ENCODE peak calls at places on chromosomes 11 and 22, in seven cellular contexts. F is AG09319; G is transverse colon; O is CD8-positive, alpha-beta T cell; C is WTC11; U is RWPE1; X is body of pancreas. Z is an unnamed sample.

GRCh38 chr11:15968461-15969130 is 387.8 kb downstream of the SOX6 start:
- DNase-seq in G (no peak), C (no peak), O (no peak), F (no peak), U (no peak), X (no peak), Z (no peak)

GRCh38 chr11:84333196-84333595 is 1047.0 kb upstream of the CCDC90B start:
- DNase-seq in O (no peak), F (no peak), X (no peak), C (no peak), U (no peak), G (no peak), Z (no peak)

GRCh38 chr22:27810566-27810965 is 9.0 kb upstream of the MN1 start:
- DNase-seq in U (no peak), O (no peak), C (no peak), X (peak), F (peak), G (peak), Z (no peak)

GRCh38 chr11:68727783-68728182 is 23.5 kb downstream of the TESMIN start:
- DNase-seq in C (no peak), F (no peak), X (no peak), U (no peak), G (no peak), O (no peak), Z (no peak)

GRCh38 chr22:40178417-40179409 is 988 bp downstream of the TNRC6B start:
- DNase-seq in X (peak), G (peak), F (no peak), U (no peak), C (no peak), O (no peak), Z (peak)

GRCh38 chr22:31144223-31144622 is 3.9 kb upstream of the PLA2G3 start:
- DNase-seq in C (no peak), G (no peak), F (no peak), U (no peak), X (no peak), O (no peak), Z (peak)

GRCh38 chr11:67397536-67397935 is 4.1 kb downstream of the PPP1CA start:
- DNase-seq in U (no peak), O (no peak), F (no peak), G (no peak), X (no peak), C (no peak), Z (no peak)

GRCh38 chr11:94128746-94129504 is at the start of gene PANX1:
- DNase-seq in F (peak), U (peak), G (peak), X (peak), O (peak), C (peak), Z (peak)

GRCh38 chr11:84645988-84646689 is 981.0 kb downstream of the DLG2 start:
- DNase-seq in X (peak), C (no peak), G (peak), F (no peak), O (no peak), U (no peak), Z (no peak)

GRCh38 chr11:111119751-111120150 is 125.8 kb upstream of the POU2AF2 start:
- DNase-seq in G (no peak), X (no peak), U (no peak), F (no peak), O (no peak), C (no peak), Z (no peak)

GRCh38 chr22:32501797-32502290 is 27.2 kb downstream of the FBXO7 start:
- DNase-seq in X (no peak), O (no peak), F (no peak), C (no peak), G (no peak), U (no peak), Z (no peak)

GRCh38 chr22:36155702-36156101 is 4.9 kb downstream of the APOL3 start:
- DNase-seq in U (no peak), G (peak), O (no peak), F (no peak), X (peak), C (no peak), Z (no peak)

GRCh38 chr11:27995082-27995481 is 112.9 kb downstream of the KIF18A start:
- DNase-seq in X (no peak), C (no peak), G (no peak), F (no peak), O (no peak), U (peak), Z (peak)

GRCh38 chr11:112451250-112451649 is 190.6 kb upstream of the PLET1 start:
- DNase-seq in O (no peak), U (no peak), C (no peak), X (no peak), F (no peak), G (no peak), Z (no peak)

GRCh38 chr11:11414996-11415395 is 61.9 kb upstream of the CSNK2A3 start:
- DNase-seq in X (no peak), F (no peak), G (no peak), O (no peak), C (no peak), U (no peak), Z (no peak)

GRCh38 chr11:35515224-35515623 is 10.2 kb downstream of the PAMR1 start:
- DNase-seq in G (no peak), C (no peak), U (peak), F (no peak), O (no peak), X (no peak), Z (peak)

GRCh38 chr11:40338739-40339138 is 1120.7 kb downstream of the LRRC4C start:
- DNase-seq in G (no peak), X (no peak), C (no peak), U (peak), O (no peak), F (no peak), Z (peak)

GRCh38 chr11:36177837-36178236 is 111.4 kb downstream of the COMMD9 start:
- DNase-seq in U (no peak), O (no peak), G (no peak), F (no peak), C (no peak), X (no peak), Z (no peak)

GRCh38 chr22:27401321-27401720 is 400.2 kb downstream of the MN1 start:
- DNase-seq in U (no peak), F (no peak), O (no peak), C (no peak), X (no peak), G (no peak), Z (peak)

GRCh38 chr11:117823294-117823940 is 1.1 kb downstream of the FXYD2 start:
- DNase-seq in O (no peak), X (peak), G (peak), C (peak), F (no peak), U (no peak), Z (no peak)

GRCh38 chr11:9642894-9643293 is 21.0 kb upstream of the SWAP70 start:
- DNase-seq in O (no peak), X (peak), U (no peak), F (no peak), G (no peak), C (no peak), Z (no peak)

GRCh38 chr11:112024178-112024777 is 930 bp upstream of the DLAT start:
- DNase-seq in X (no peak), F (no peak), U (no peak), O (no peak), G (no peak), C (no peak), Z (no peak)

GRCh38 chr11:130452941-130453340 is 4.5 kb downstream of the ADAMTS15 start:
- DNase-seq in X (no peak), G (peak), C (peak), U (no peak), F (no peak), O (no peak), Z (no peak)

GRCh38 chr22:31846161-31847115 is 92.6 kb downstream of the DEPDC5 start:
- DNase-seq in F (no peak), U (no peak), C (peak), O (no peak), X (no peak), G (no peak), Z (no peak)

GRCh38 chr11:128686745-128687177 is 7.1 kb upstream of the FLI1 start:
- DNase-seq in F (no peak), U (peak), C (peak), X (peak), O (no peak), G (peak), Z (no peak)

GRCh38 chr11:67027943-67028542 is 5.1 kb downstream of the SYT12 start:
- DNase-seq in X (no peak), O (no peak), G (no peak), U (no peak), C (no peak), F (no peak), Z (peak)

GRCh38 chr11:100865443-100865842 is 178.4 kb downstream of the ARHGAP42 start:
- DNase-seq in U (no peak), C (no peak), F (no peak), O (no peak), X (no peak), G (no peak), Z (no peak)

GRCh38 chr11:104113541-104113940 is 50.4 kb downstream of the PDGFD start:
- DNase-seq in F (no peak), U (no peak), C (no peak), X (no peak), G (no peak), O (no peak), Z (no peak)

GRCh38 chr22:31091106-31091975 is 10.2 kb downstream of the SMTN start:
- DNase-seq in X (no peak), O (no peak), U (no peak), G (peak), F (no peak), C (no peak), Z (no peak)

GRCh38 chr11:130449996-130450419 is 1.6 kb downstream of the ADAMTS15 start:
- DNase-seq in O (no peak), X (peak), F (peak), C (peak), G (peak), U (no peak), Z (no peak)

GRCh38 chr22:28222976-28223375 is 303.9 kb upstream of the PITPNB start:
- DNase-seq in F (no peak), G (no peak), X (no peak), C (no peak), O (no peak), U (no peak), Z (no peak)

GRCh38 chr22:35561796-35562526 is 21.3 kb downstream of the RASD2 start:
- DNase-seq in G (no peak), F (no peak), X (no peak), O (no peak), C (peak), U (peak), Z (no peak)

GRCh38 chr22:27110985-27111451 is 453.6 kb downstream of the MIAT start:
- DNase-seq in G (no peak), U (no peak), F (no peak), X (peak), C (no peak), O (no peak), Z (no peak)

GRCh38 chr11:113470233-113470632 is 5.0 kb downstream of the DRD2 start:
- DNase-seq in F (no peak), X (no peak), G (no peak), U (no peak), O (no peak), C (no peak), Z (no peak)

GRCh38 chr11:116857936-116858335 is 20.5 kb upstream of the APOA1 start:
- DNase-seq in X (no peak), U (no peak), G (no peak), F (no peak), O (no peak), C (no peak), Z (no peak)

GRCh38 chr11:65008873-65009272 is 5.1 kb upstream of the ARL2 start:
- DNase-seq in O (no peak), F (no peak), U (no peak), X (no peak), G (no peak), C (no peak), Z (no peak)

GRCh38 chr22:28394711-28395110 is 284.9 kb downstream of the TTC28 start:
- DNase-seq in U (no peak), O (no peak), G (no peak), F (no peak), X (no peak), C (no peak), Z (no peak)

DNA sequence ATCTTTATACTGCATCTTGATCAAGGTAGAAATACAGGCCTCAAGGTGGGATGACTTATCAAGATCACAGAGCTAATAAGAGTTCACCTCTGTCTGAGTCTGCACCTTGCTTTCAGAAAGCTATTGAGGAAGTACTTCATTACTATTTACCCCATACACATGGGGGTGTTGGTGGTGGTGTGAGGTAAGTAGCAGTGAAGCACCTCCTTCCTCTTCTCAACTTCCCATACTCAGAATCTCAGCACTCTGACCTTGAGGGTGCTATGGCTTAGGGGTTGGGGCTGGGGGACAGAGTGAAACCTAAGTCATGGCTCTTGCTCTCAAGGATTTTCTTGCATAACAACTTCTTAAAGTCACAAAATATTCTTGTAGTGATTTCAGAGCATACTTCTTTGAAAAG is 56.9 kb downstream of the ME3 start:
- DNase-seq in U (no peak), O (no peak), F (no peak), G (no peak), X (no peak), C (no peak), Z (no peak)
- TF ChIP-seq CTCF in U (no peak), O (no peak), F (no peak), G (no peak), X (no peak), C (no peak), Z (no peak)

GRCh38 chr11:60906132-60906972 is at the start of gene PRPF19:
- DNase-seq in G (peak), U (peak), C (peak), X (peak), F (peak), O (peak), Z (peak)
- TF ChIP-seq CTCF in G (no peak), U (no peak), C (no peak), X (no peak), F (no peak), O (no peak), Z (no peak)

GRCh38 chr11:1541474-1542204 is 30.4 kb downstream of the DUSP8 start:
- DNase-seq in G (no peak), C (no peak), O (no peak), X (no peak), U (no peak), F (no peak), Z (no peak)
- TF ChIP-seq CTCF in G (no peak), C (no peak), O (no peak), X (no peak), U (no peak), F (no peak), Z (no peak)

GRCh38 chr11:34358666-34359547 is 1.1 kb upstream of the ABTB2 start:
- DNase-seq in O (peak), X (peak), F (no peak), U (peak), G (peak), C (peak), Z (peak)
- TF ChIP-seq CTCF in O (peak), X (peak), F (peak), U (peak), G (peak), C (peak), Z (peak)

DNA sequence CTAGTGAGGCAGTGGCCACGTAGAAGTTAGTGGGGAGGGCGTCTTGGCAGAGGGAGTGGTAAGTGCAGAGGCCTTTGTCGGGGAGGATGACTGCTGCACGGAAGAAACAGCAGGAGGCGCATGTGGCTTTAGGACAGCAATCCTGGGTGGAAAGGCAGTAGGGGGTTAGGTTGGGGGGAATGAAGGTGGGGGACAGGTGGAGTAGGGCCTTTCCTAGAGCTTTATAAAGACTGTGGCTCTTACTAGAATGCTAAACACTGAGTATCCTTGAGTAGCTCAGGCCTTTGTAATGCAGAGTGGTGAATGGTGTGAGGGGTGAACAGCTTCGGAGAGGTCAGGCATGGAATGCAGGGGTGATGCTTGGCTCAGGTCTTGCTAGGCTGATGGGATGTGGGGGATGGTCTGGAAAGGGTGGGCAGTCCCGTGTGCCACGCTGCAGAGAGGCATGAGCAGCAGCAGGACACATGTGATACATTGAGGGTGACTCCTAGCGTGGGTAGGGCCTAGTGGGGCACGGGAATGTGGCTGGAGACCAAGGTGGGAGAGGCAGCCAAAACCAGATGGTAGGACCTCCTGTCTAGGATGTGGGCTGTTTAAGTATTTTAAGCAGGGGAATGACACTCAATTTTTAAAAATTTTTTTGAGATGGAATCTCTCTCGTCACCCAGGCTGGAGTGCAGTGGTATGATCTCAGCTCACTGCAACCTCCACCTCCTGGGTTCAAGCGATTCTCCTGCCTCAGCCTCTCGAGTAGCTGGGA is 19.2 kb downstream of the AP2A2 start:
- DNase-seq in F (no peak), U (no peak), X (no peak), G (no peak), O (no peak), C (peak), Z (no peak)
- TF ChIP-seq CTCF in F (peak), U (no peak), X (no peak), G (no peak), O (no peak), C (no peak), Z (no peak)

GRCh38 chr22:19943665-19944026 is 2.0 kb upstream of the TXNRD2 start:
- DNase-seq in C (no peak), O (no peak), F (no peak), G (no peak), X (no peak), U (no peak), Z (no peak)
- TF ChIP-seq CTCF in C (no peak), O (no peak), F (no peak), G (no peak), X (no peak), U (no peak), Z (no peak)

GRCh38 chr11:69913591-69914285 is 94.5 kb upstream of the FGF3 start:
- DNase-seq in C (peak), F (no peak), U (no peak), O (no peak), G (no peak), X (no peak), Z (no peak)

GRCh38 chr11:69914286-69915150 is 95.3 kb upstream of the FGF3 start:
- DNase-seq in X (no peak), C (peak), F (no peak), O (no peak), G (peak), U (peak), Z (peak)

GRCh38 chr11:69912161-69912910 is 93.1 kb upstream of the FGF3 start:
- DNase-seq in C (peak), X (no peak), F (no peak), O (no peak), U (no peak), G (peak), Z (no peak)

GRCh38 chr11:69911310-69912160 is 92.3 kb upstream of the FGF3 start:
- DNase-seq in O (no peak), X (no peak), G (no peak), C (peak), F (no peak), U (no peak), Z (no peak)

DNA sequence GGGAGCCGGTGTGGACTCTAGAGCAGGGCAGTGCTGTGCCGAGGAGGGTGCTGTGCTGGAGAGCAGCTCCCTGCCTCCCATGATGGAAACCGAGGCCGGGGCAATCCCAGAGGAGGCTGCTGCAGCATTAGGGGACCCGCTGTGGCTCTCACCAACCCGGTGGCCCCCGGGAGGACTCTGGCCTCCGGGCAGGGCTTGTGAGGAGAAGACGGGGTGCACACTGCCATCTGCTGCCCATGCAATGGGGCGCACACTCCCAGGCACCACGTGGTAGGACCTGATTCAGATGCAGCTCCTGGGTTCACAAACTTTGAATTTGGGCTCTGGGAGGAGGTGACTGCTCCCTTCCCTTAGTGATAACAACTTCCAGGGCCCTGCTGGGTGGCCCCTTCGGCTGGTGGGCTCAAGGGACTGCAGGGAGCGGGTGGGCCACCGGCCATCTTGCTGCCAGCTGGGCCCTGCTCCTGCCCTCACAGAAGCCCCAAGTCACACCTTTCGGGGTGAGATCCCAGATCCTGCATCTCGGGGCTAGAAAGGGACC is 93.8 kb upstream of the FGF3 start:
- DNase-seq in C (peak), X (no peak), G (peak), U (no peak), F (no peak), O (no peak), Z (no peak)
- TF ChIP-seq CTCF in C (no peak), X (no peak), G (peak), U (peak), F (peak), O (no peak), Z (peak)

GRCh38 chr11:33387996-33388395 is 130.8 kb downstream of the HIPK3 start:
- DNase-seq in X (no peak), G (no peak), C (no peak), U (no peak), F (no peak), O (no peak), Z (no peak)
- TF ChIP-seq CTCF in X (no peak), G (no peak), C (no peak), U (no peak), F (no peak), O (no peak), Z (no peak)

GRCh38 chr11:44574620-44575287 is 9.3 kb downstream of the CD82 start:
- DNase-seq in X (peak), O (no peak), U (peak), C (no peak), F (peak), G (no peak), Z (peak)
- TF ChIP-seq CTCF in X (no peak), O (no peak), U (no peak), C (no peak), F (no peak), G (no peak), Z (no peak)